ENCODE peak calls at places on chromosomes 16 and 17, in six cellular contexts. R, B, X, P, J and G are unnamed samples.

GRCh38 chr16:86030116-86030515 is 131.2 kb downstream of the IRF8 start:
- DNase-seq in X (peak), J (no peak), R (no peak), B (no peak), P (no peak), G (no peak)

GRCh38 chr16:54647216-54647615 is 283.4 kb upstream of the IRX5 start:
- DNase-seq in P (no peak), X (no peak), J (no peak), R (no peak), B (no peak), G (no peak)

GRCh38 chr17:78879679-78880186 is 23.3 kb downstream of the CEP295NL start:
- DNase-seq in P (peak), B (no peak), R (no peak), J (peak), X (no peak), G (peak)

GRCh38 chr17:17682293-17682736 is 1.1 kb downstream of the RAI1 start:
- DNase-seq in R (no peak), P (peak), X (peak), B (peak), J (no peak), G (no peak)

GRCh38 chr17:72715906-72716572 is 376.4 kb downstream of the SLC39A11 start:
- DNase-seq in P (peak), J (peak), X (no peak), B (no peak), R (no peak), G (peak)

GRCh38 chr17:80455328-80455710 is 21.1 kb downstream of the NPTX1 start:
- DNase-seq in R (no peak), J (no peak), B (no peak), P (peak), X (peak), G (no peak)

GRCh38 chr16:58306327-58306726 is 11.5 kb upstream of the PRSS54 start:
- DNase-seq in P (peak), X (peak), B (peak), R (no peak), J (peak), G (no peak)

GRCh38 chr17:21090889-21091618 is 35.7 kb upstream of the DHRS7B start:
- DNase-seq in B (no peak), X (no peak), R (no peak), P (no peak), J (no peak), G (no peak)

GRCh38 chr17:77608431-77608830 is 350.1 kb upstream of the TNRC6C start:
- DNase-seq in B (no peak), X (no peak), R (no peak), P (no peak), J (no peak), G (no peak)

GRCh38 chr16:12971216-12971615 is 69.8 kb downstream of the SHISA9 start:
- DNase-seq in P (peak), J (peak), B (no peak), R (peak), X (peak), G (peak)

GRCh38 chr17:6914711-6915110 is 81.1 kb upstream of the ALOX12 start:
- DNase-seq in B (no peak), X (no peak), P (no peak), R (peak), J (no peak), G (no peak)

GRCh38 chr17:27259356-27259755 is 34.6 kb upstream of the WSB1 start:
- DNase-seq in P (no peak), B (no peak), R (no peak), X (no peak), J (peak), G (no peak)

GRCh38 chr16:2438121-2438520 is 8.9 kb downstream of the CCNF start:
- DNase-seq in P (no peak), X (peak), J (no peak), R (no peak), B (no peak), G (no peak)

GRCh38 chr16:58464047-58464915 is 35.7 kb upstream of the NDRG4 start:
- DNase-seq in X (peak), P (peak), B (no peak), J (no peak), R (peak), G (no peak)

GRCh38 chr17:42706732-42707131 is 24.4 kb downstream of the CNTNAP1 start:
- DNase-seq in P (no peak), X (no peak), B (peak), J (no peak), R (no peak), G (no peak)

GRCh38 chr17:2835791-2836190 is 39.6 kb downstream of the RAP1GAP2 start:
- DNase-seq in J (no peak), B (no peak), X (no peak), R (no peak), P (no peak), G (no peak)

GRCh38 chr16:11321662-11322061 is 23.6 kb upstream of the RMI2 start:
- DNase-seq in J (no peak), P (no peak), B (no peak), R (no peak), X (no peak), G (no peak)

GRCh38 chr17:77846531-77847085 is 111.9 kb upstream of the TNRC6C start:
- DNase-seq in P (no peak), B (no peak), X (no peak), J (no peak), R (no peak), G (no peak)

GRCh38 chr16:10743227-10743609 is 424 bp upstream of the NUBP1 start:
- DNase-seq in X (no peak), B (no peak), R (no peak), J (no peak), P (no peak), G (no peak)

GRCh38 chr17:65163990-65164495 is 26.9 kb downstream of the RGS9 start:
- DNase-seq in B (peak), X (no peak), J (peak), P (peak), R (no peak), G (no peak)

GRCh38 chr17:72407336-72408121 is 286.7 kb downstream of the SOX9 start:
- DNase-seq in R (peak), B (no peak), P (peak), X (peak), J (peak), G (peak)

GRCh38 chr17:37614391-37614790 is 5.2 kb upstream of the SYNRG start:
- DNase-seq in P (no peak), X (no peak), J (peak), B (no peak), R (no peak), G (peak)

GRCh38 chr17:27906238-27906603 is 13.1 kb upstream of the LYRM9 start:
- DNase-seq in P (no peak), B (no peak), J (no peak), X (no peak), R (no peak), G (no peak)

GRCh38 chr16:5633845-5634440 is 536.3 kb upstream of the EEF2KMT start:
- DNase-seq in R (peak), J (peak), X (no peak), P (peak), B (no peak), G (no peak)